ENCODE peak calls at places on chromosomes 4 and X, in seven cellular contexts. R, Z, Q, L, N, V and G are unnamed samples.

GRCh38 chrX:119488749-119489148 is 20.5 kb downstream of the SLC25A5 start:
- DNase-seq in R (no peak), Z (peak; percentile 58), Q (peak; percentile 27), L (no peak), N (no peak), V (peak; percentile 58), G (peak; percentile 60)

GRCh38 chrX:1392376-1393130 is 640 bp upstream of the SLC25A6 start:
- DNase-seq in R (no peak), Z (no peak), Q (peak; percentile 55), L (peak; percentile 50), N (peak; percentile 46), V (peak; percentile 87), G (peak; percentile 53)

GRCh38 chr4:53986062-53986461 is 78.3 kb downstream of the CHIC2 start:
- DNase-seq in R (no peak), Z (no peak), Q (no peak), L (no peak), N (no peak), V (no peak), G (no peak)

GRCh38 chrX:10326578-10326977 is 169.8 kb downstream of the CLCN4 start:
- DNase-seq in R (no peak), Z (no peak), Q (no peak), L (no peak), N (no peak), V (peak; percentile 23), G (peak; percentile 39)

GRCh38 chr4:174631901-174632758 is 109.8 kb upstream of the HPGD start:
- DNase-seq in R (no peak), Z (no peak), Q (peak; percentile 26), L (no peak), N (no peak), V (peak; percentile 75), G (peak; percentile 28)

GRCh38 chrX:153612413-153612812 is 13.5 kb upstream of the CCNQ start:
- DNase-seq in R (no peak), Z (no peak), Q (no peak), L (no peak), N (no peak), V (no peak), G (no peak)

GRCh38 chrX:97609938-97610337 is 726.2 kb downstream of the RPA4 start:
- DNase-seq in R (no peak), Z (no peak), Q (no peak), L (no peak), N (no peak), V (no peak), G (no peak)

GRCh38 chr4:127759893-127760292 is 22.2 kb upstream of the HSPA4L start:
- DNase-seq in R (no peak), Z (no peak), Q (no peak), L (no peak), N (no peak), V (no peak), G (no peak)

GRCh38 chrX:51891821-51892551 is 1.4 kb upstream of the MAGED1 start:
- DNase-seq in R (peak; percentile 12), Z (no peak), Q (no peak), L (no peak), N (no peak), V (peak; percentile 64), G (peak; percentile 5)

GRCh38 chr4:171334549-171334948 is 478.7 kb upstream of the GALNTL6 start:
- DNase-seq in R (no peak), Z (no peak), Q (no peak), L (no peak), N (no peak), V (no peak), G (no peak)

GRCh38 chr4:78426972-78427371 is 124.6 kb upstream of the ANXA3 start:
- DNase-seq in R (no peak), Z (no peak), Q (no peak), L (no peak), N (no peak), V (no peak), G (peak; percentile 2)

GRCh38 chr4:8155048-8155447 is 3.6 kb downstream of the ABLIM2 start:
- DNase-seq in R (no peak), Z (no peak), Q (no peak), L (no peak), N (no peak), V (no peak), G (no peak)

GRCh38 chrX:55907968-55908607 is 190.5 kb downstream of the RRAGB start:
- DNase-seq in R (no peak), Z (peak; percentile 56), Q (peak; percentile 67), L (peak; percentile 51), N (no peak), V (peak; percentile 38), G (peak; percentile 27)

GRCh38 chr4:66814277-66814676 is 731.0 kb downstream of the CENPC start:
- DNase-seq in R (no peak), Z (no peak), Q (no peak), L (no peak), N (no peak), V (no peak), G (no peak)

GRCh38 chr4:53365121-53365485 is 758 bp downstream of the SCFD2 start:
- DNase-seq in R (no peak), Z (no peak), Q (peak; percentile 21), L (no peak), N (no peak), V (no peak), G (peak; percentile 25)

GRCh38 chr4:17469931-17470674 is 41.8 kb downstream of the QDPR start:
- DNase-seq in R (no peak), Z (no peak), Q (no peak), L (no peak), N (no peak), V (no peak), G (no peak)

GRCh38 chr4:134636332-134637055 is 434.9 kb upstream of the PABPC4L start:
- DNase-seq in R (no peak), Z (no peak), Q (no peak), L (no peak), N (no peak), V (no peak), G (no peak)

GRCh38 chr4:8403173-8403753 is 37.3 kb downstream of the ACOX3 start:
- DNase-seq in R (peak; percentile 48), Z (no peak), Q (peak; percentile 96), L (peak; percentile 74), N (peak; percentile 86), V (peak; percentile 78), G (peak; percentile 50)

GRCh38 chrX:16457239-16457638 is 192.7 kb upstream of the S100G start:
- DNase-seq in R (no peak), Z (no peak), Q (no peak), L (no peak), N (no peak), V (no peak), G (no peak)

GRCh38 chr4:72076562-72076961 is 44.8 kb downstream of the NPFFR2 start:
- DNase-seq in R (no peak), Z (no peak), Q (no peak), L (no peak), N (no peak), V (peak; percentile 0), G (no peak)

GRCh38 chrX:114675365-114675764 is 91.5 kb downstream of the HTR2C start:
- DNase-seq in R (no peak), Z (no peak), Q (no peak), L (no peak), N (no peak), V (no peak), G (no peak)

GRCh38 chr4:105140684-105141490 is 5.8 kb upstream of the TET2 start:
- DNase-seq in R (peak; percentile 2), Z (peak; percentile 60), Q (peak; percentile 38), L (no peak), N (no peak), V (peak; percentile 47), G (peak; percentile 11)

GRCh38 chr4:87589531-87589930 is 18.8 kb upstream of the DSPP start:
- DNase-seq in R (no peak), Z (no peak), Q (no peak), L (no peak), N (no peak), V (peak; percentile 30), G (no peak)

GRCh38 chr4:67700119-67700873 is 659 bp downstream of the UBA6 start:
- DNase-seq in R (no peak), Z (no peak), Q (no peak), L (no peak), N (no peak), V (peak; percentile 4), G (peak; percentile 44)

GRCh38 chrX:133444196-133444595 is 28.9 kb upstream of the GPC4 start:
- DNase-seq in R (no peak), Z (no peak), Q (no peak), L (no peak), N (no peak), V (no peak), G (no peak)

GRCh38 chr4:146500216-146500615 is 21.5 kb downstream of the SLC10A7 start:
- DNase-seq in R (no peak), Z (no peak), Q (no peak), L (no peak), N (no peak), V (no peak), G (no peak)

GRCh38 chr4:24763631-24764302 is 31.6 kb upstream of the SOD3 start:
- DNase-seq in R (no peak), Z (no peak), Q (peak; percentile 25), L (no peak), N (no peak), V (peak; percentile 34), G (no peak)

GRCh38 chrX:88660836-88661235 is 86.2 kb upstream of the CPXCR1 start:
- DNase-seq in R (no peak), Z (no peak), Q (no peak), L (no peak), N (no peak), V (no peak), G (no peak)

GRCh38 chr4:173508386-173509002 is 21.5 kb downstream of the HAND2 start:
- DNase-seq in R (no peak), Z (no peak), Q (no peak), L (no peak), N (no peak), V (no peak), G (no peak)

GRCh38 chrX:133546441-133546840 is 131.2 kb upstream of the GPC4 start:
- DNase-seq in R (no peak), Z (no peak), Q (no peak), L (no peak), N (no peak), V (no peak), G (no peak)

GRCh38 chrX:21865436-21865835 is 9.6 kb downstream of the YY2 start:
- DNase-seq in R (no peak), Z (no peak), Q (no peak), L (no peak), N (no peak), V (no peak), G (no peak)

GRCh38 chrX:3295731-3296130 is 50.7 kb downstream of the MXRA5 start:
- DNase-seq in R (no peak), Z (no peak), Q (peak; percentile 63), L (no peak), N (no peak), V (peak; percentile 43), G (no peak)

GRCh38 chrX:108186811-108187210 is 95.2 kb downstream of the ATG4A start:
- DNase-seq in R (no peak), Z (no peak), Q (no peak), L (no peak), N (no peak), V (no peak), G (peak; percentile 73)

GRCh38 chr4:1310031-1310795 is 20.5 kb downstream of the MAEA start:
- DNase-seq in R (no peak), Z (peak; percentile 47), Q (no peak), L (no peak), N (no peak), V (no peak), G (no peak)

GRCh38 chr4:102429553-102429952 is 71.6 kb upstream of the NFKB1 start:
- DNase-seq in R (no peak), Z (no peak), Q (no peak), L (no peak), N (no peak), V (no peak), G (no peak)

GRCh38 chr4:98908703-98909262 is 20.1 kb downstream of the EIF4E start:
- DNase-seq in R (no peak), Z (no peak), Q (no peak), L (no peak), N (no peak), V (no peak), G (no peak)

GRCh38 chr4:137474711-137475301 is 57.5 kb downstream of the PCDH18 start:
- DNase-seq in R (no peak), Z (no peak), Q (no peak), L (no peak), N (no peak), V (peak; percentile 17), G (no peak)

GRCh38 chr4:38366451-38366850 is 297.5 kb upstream of the KLF3 start:
- DNase-seq in R (no peak), Z (no peak), Q (no peak), L (no peak), N (no peak), V (peak; percentile 68), G (no peak)